ENCODE peak calls at places on chromosome 22, in five cellular contexts. U, F, Z, J and R are unnamed samples.

GRCh38 chr22:37020192-37020479 is 594 bp downstream of the MPST start:
- DNase-seq in Z (peak; percentile 47), U (no peak), J (peak; percentile 13), F (no peak), R (no peak)

GRCh38 chr22:24101966-24102365 is 79.3 kb upstream of the SUSD2 start:
- DNase-seq in J (no peak), U (peak; percentile 61), F (no peak), Z (no peak), R (no peak)

GRCh38 chr22:27756212-27756660 is 45.3 kb downstream of the MN1 start:
- DNase-seq in U (no peak), Z (no peak), F (no peak), J (no peak), R (no peak)

GRCh38 chr22:22431271-22432220 is 77.0 kb downstream of the ZNF280B start:
- DNase-seq in U (peak; percentile 55), J (peak; percentile 71), Z (peak; percentile 34), F (peak; percentile 37), R (peak; percentile 54)

GRCh38 chr22:19292262-19293230 is 1.0 kb upstream of the CLTCL1 start:
- DNase-seq in J (no peak), Z (no peak), U (peak; percentile 44), F (no peak), R (peak; percentile 64)

GRCh38 chr22:29475550-29475949 is 4.5 kb upstream of the NEFH start:
- DNase-seq in Z (no peak), J (no peak), F (no peak), U (no peak), R (no peak)

GRCh38 chr22:40453676-40454075 is 83.3 kb downstream of the SGSM3 start:
- DNase-seq in J (no peak), F (no peak), Z (peak; percentile 43), U (no peak), R (no peak)

GRCh38 chr22:44090571-44090905 is 66.4 kb downstream of the PARVB start:
- DNase-seq in Z (no peak), J (no peak), F (no peak), U (peak; percentile 35), R (no peak)

GRCh38 chr22:18133452-18133851 is 16.5 kb upstream of the USP18 start:
- DNase-seq in F (no peak), U (no peak), J (no peak), Z (no peak), R (no peak)

GRCh38 chr22:28771195-28771791 is 1.2 kb upstream of the CCDC117 start:
- DNase-seq in F (no peak), Z (no peak), U (no peak), J (no peak), R (no peak)